ENCODE peak calls at places on chromosome 15, in five cellular contexts. I is AG09319, V is T47D, R is H9, E is hypothalamus. T is an unnamed sample.

GRCh38 chr15:43212951-43213350 is 7.9 kb downstream of the EPB42 start:
- DNase-seq in E (no peak), R (no peak), I (no peak), V (no peak), T (no peak)

GRCh38 chr15:37618368-37618767 is 316.1 kb upstream of the TMCO5A start:
- DNase-seq in R (no peak), V (no peak), I (no peak), E (no peak), T (no peak)

GRCh38 chr15:76674883-76675282 is 230.3 kb downstream of the SCAPER start:
- DNase-seq in E (no peak), V (no peak), I (no peak), R (no peak), T (no peak)

GRCh38 chr15:101026686-101027272 is 107.6 kb downstream of the LRRK1 start:
- DNase-seq in R (peak; percentile 20), E (no peak), V (no peak), I (no peak), T (no peak)

GRCh38 chr15:69074011-69074842 is 59.7 kb downstream of the NOX5 start:
- DNase-seq in V (peak; percentile 48), I (no peak), R (peak; percentile 76), E (peak; percentile 21), T (peak; percentile 63)

GRCh38 chr15:77019476-77020331 is 24.8 kb downstream of the PSTPIP1 start:
- DNase-seq in I (no peak), V (no peak), E (no peak), R (no peak), T (no peak)

GRCh38 chr15:52523646-52524045 is 5.0 kb downstream of the MYO5A start:
- DNase-seq in R (no peak), E (no peak), I (no peak), V (no peak), T (no peak)

GRCh38 chr15:72227192-72227586 is 3.8 kb downstream of the PKM start:
- DNase-seq in I (no peak), V (no peak), E (no peak), R (no peak), T (no peak)

GRCh38 chr15:71186971-71187960 is 72.0 kb downstream of the THSD4 start:
- DNase-seq in R (no peak), V (no peak), I (no peak), E (no peak), T (no peak)

GRCh38 chr15:72907733-72908132 is 124.2 kb upstream of the ADPGK start:
- DNase-seq in V (no peak), E (no peak), I (no peak), R (no peak), T (peak; percentile 53)

GRCh38 chr15:31461911-31462480 is 135.4 kb downstream of the KLF13 start:
- DNase-seq in V (no peak), E (no peak), I (no peak), R (peak; percentile 22), T (no peak)

GRCh38 chr15:78003539-78004008 is 73.9 kb downstream of the TBC1D2B start:
- DNase-seq in R (peak; percentile 36), V (peak; percentile 17), I (no peak), E (no peak), T (no peak)

GRCh38 chr15:55587321-55588069 is 650 bp downstream of the PYGO1 start:
- DNase-seq in R (peak; percentile 43), I (no peak), E (peak; percentile 46), V (peak; percentile 56), T (no peak)